ENCODE peak calls at places on chromosomes 13 and 19, in six cellular contexts. V, I, X, P, H and F are unnamed samples.

GRCh38 chr19:48946789-48947542 is 7.7 kb upstream of the BAX start:
- DNase-seq in I (no peak), V (no peak), H (no peak), P (no peak), X (no peak), F (no peak)

GRCh38 chr13:60453490-60453889 is 56.5 kb downstream of the TDRD3 start:
- DNase-seq in P (no peak), V (no peak), X (no peak), I (no peak), H (no peak), F (no peak)

GRCh38 chr13:111143875-111144540 is 28.9 kb downstream of the ARHGEF7 start:
- DNase-seq in V (no peak), X (no peak), P (no peak), H (no peak), I (no peak), F (no peak)

GRCh38 chr13:74695021-74695800 is 561.0 kb upstream of the KLF12 start:
- DNase-seq in H (no peak), X (no peak), P (no peak), V (no peak), I (no peak), F (no peak)

GRCh38 chr13:39682788-39683187 is 27.3 kb downstream of the COG6 start:
- DNase-seq in X (no peak), V (no peak), I (no peak), P (no peak), H (no peak), F (no peak)

GRCh38 chr13:35964764-35965163 is 166.4 kb downstream of the DCLK1 start:
- DNase-seq in X (no peak), H (no peak), P (no peak), I (no peak), V (no peak), F (no peak)

GRCh38 chr13:97339989-97340361 is 94.0 kb upstream of the RAP2A start:
- DNase-seq in X (no peak), I (no peak), P (no peak), V (no peak), H (no peak), F (no peak)

GRCh38 chr13:94333131-94333820 is 146.2 kb downstream of the DCT start:
- DNase-seq in H (no peak), I (no peak), P (no peak), X (no peak), V (no peak), F (no peak)

GRCh38 chr19:6211632-6212402 is 68.0 kb downstream of the MLLT1 start:
- DNase-seq in I (no peak), P (no peak), H (no peak), X (no peak), V (no peak), F (no peak)

GRCh38 chr19:44746946-44747738 is 1.4 kb upstream of the BCL3 start:
- DNase-seq in P (peak), X (peak), H (peak), I (peak), V (peak), F (peak)
- TF ChIP-seq POLR2A in P (no peak), X (peak), H (peak), I (peak), V (no peak), F (no peak)

GRCh38 chr19:16141043-16141442 is 2.4 kb upstream of the HSH2D start:
- DNase-seq in X (peak), H (no peak), P (no peak), I (no peak), V (no peak), F (peak)

GRCh38 chr19:16146112-16146511 is 2.6 kb downstream of the HSH2D start:
- DNase-seq in H (no peak), I (no peak), V (no peak), P (no peak), X (no peak), F (no peak)

GRCh38 chr19:16144216-16144581 is 714 bp downstream of the HSH2D start:
- DNase-seq in X (no peak), I (no peak), P (no peak), V (no peak), H (no peak), F (no peak)

GRCh38 chr19:16142032-16142580 is 1.4 kb upstream of the HSH2D start:
- DNase-seq in X (no peak), V (no peak), I (no peak), H (no peak), P (no peak), F (no peak)

DNA sequence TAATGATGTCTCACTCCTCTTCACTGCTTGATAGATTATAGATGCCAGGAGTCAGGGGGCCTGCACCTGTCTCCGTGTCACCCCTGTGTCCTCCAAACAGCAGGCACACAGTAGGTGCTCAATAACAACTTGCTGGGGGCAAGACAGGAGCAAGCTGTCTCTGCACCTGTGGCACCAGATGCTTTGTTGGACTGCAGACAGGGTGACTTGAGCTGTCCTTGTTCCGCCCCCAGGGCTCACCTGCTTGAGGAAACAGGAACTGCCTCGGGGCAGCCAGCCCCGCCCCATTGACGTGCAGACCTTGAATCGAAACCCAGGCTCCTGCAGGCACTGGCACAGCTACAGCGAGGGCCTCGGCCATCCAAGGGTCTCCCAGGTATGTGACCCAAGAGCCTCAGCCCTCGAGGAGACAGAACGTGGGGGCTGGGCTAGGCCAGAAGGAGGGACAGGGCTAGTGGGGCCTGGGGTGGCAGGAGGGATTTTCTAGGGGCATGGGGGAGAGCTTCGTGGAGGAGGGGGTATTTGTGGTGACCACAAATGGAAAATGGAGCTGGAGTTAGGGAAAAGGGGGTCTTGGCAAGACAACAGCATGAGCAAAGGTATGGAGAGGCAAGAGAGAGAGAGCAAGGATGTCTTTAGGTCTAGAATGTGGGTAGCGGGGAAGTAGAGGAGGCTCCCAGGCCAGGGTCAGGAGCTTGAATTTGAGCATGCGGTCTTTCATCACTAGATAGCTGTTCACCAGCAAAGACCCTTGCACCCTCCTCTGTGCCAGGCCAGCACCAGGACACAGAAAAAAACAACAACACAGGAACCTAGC is at the start of gene HSH2D:
- DNase-seq in H (no peak), P (peak), X (peak), V (peak), I (peak), F (no peak)
- TF ChIP-seq POLR2A in H (no peak), P (peak), X (peak), V (peak), I (no peak), F (no peak)

DNA sequence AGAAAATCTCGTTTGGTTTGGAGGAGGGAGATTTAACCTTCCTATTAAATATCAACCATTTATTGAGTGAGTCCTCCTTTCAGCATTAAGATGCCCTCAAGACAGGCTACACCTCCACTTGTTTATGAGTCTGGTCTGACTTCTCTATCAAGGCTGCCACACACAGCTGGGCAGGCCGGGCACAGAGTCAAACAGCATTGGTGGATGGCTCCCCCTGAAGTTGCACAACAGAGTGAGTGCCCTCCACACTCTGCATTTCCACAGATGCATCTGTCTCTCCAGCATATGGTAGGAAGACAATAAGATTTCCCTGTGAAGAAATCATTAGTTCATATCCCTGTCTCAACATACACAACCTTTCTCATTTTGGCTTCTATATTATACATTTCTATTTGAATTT is 31.4 kb downstream of the PHF11 start:
- DNase-seq in P (no peak), H (no peak), X (no peak), I (no peak), V (no peak), F (no peak)
- TF ChIP-seq POLR2A in P (no peak), H (no peak), X (no peak), I (no peak), V (no peak), F (no peak)

GRCh38 chr13:43579321-43579720 is 207.5 kb downstream of the ENOX1 start:
- DNase-seq in I (no peak), H (no peak), P (no peak), X (no peak), V (no peak), F (no peak)
- TF ChIP-seq POLR2A in I (no peak), H (no peak), P (no peak), X (no peak), V (no peak), F (no peak)

GRCh38 chr19:4063369-4064072 is 3.2 kb downstream of the ZBTB7A start:
- DNase-seq in H (no peak), V (no peak), I (no peak), P (no peak), X (peak), F (no peak)
- TF ChIP-seq POLR2A in H (no peak), V (peak), I (no peak), P (no peak), X (no peak), F (no peak)

GRCh38 chr13:45228002-45228401 is 27.2 kb upstream of the KCTD4 start:
- DNase-seq in H (no peak), X (no peak), V (no peak), P (no peak), I (no peak), F (no peak)
- TF ChIP-seq POLR2A in H (no peak), X (no peak), V (no peak), P (no peak), I (no peak), F (no peak)

GRCh38 chr19:10832659-10833296 is 3.2 kb downstream of the TMED1 start:
- DNase-seq in X (peak), P (no peak), I (no peak), H (no peak), V (no peak), F (no peak)
- TF ChIP-seq POLR2A in X (no peak), P (no peak), I (no peak), H (no peak), V (no peak), F (no peak)